ENCODE peak calls at places on chromosome 5, in five cellular contexts. X is brain microvascular endothelial cell, I is WERI-Rb-1, B is neural crest cell, Q is GM23338. D is an unnamed sample.

GRCh38 chr5:14824490-14824889 is 47.1 kb downstream of the ANKH start:
- DNase-seq in X (no peak), I (no peak), B (no peak), Q (no peak), D (no peak)

GRCh38 chr5:160133071-160133917 is 14.0 kb upstream of the PWWP2A start:
- DNase-seq in X (peak), I (no peak), B (peak), Q (peak), D (peak)

GRCh38 chr5:57932761-57933160 is 450.1 kb upstream of the ACTBL2 start:
- DNase-seq in X (no peak), I (no peak), B (no peak), Q (no peak), D (no peak)

GRCh38 chr5:89374144-89374784 is 491.3 kb upstream of the MEF2C start:
- DNase-seq in X (no peak), I (no peak), B (no peak), Q (no peak), D (no peak)

GRCh38 chr5:134247411-134247810 is 21.5 kb upstream of the PPP2CA start:
- DNase-seq in X (peak), I (no peak), B (no peak), Q (no peak), D (no peak)

GRCh38 chr5:72956324-72957140 is 691 bp downstream of the FCHO2 start:
- DNase-seq in X (peak), I (peak), B (peak), Q (peak), D (peak)

GRCh38 chr5:102450313-102450990 is 48.3 kb downstream of the SLCO6A1 start:
- DNase-seq in X (peak), I (no peak), B (no peak), Q (peak), D (no peak)

GRCh38 chr5:115186794-115187193 is 17.1 kb upstream of the TRIM36 start:
- DNase-seq in X (no peak), I (no peak), B (no peak), Q (no peak), D (no peak)

GRCh38 chr5:82821978-82822927 is 254.9 kb downstream of the TMEM167A start:
- DNase-seq in X (peak), I (no peak), B (no peak), Q (no peak), D (no peak)

GRCh38 chr5:126492939-126493338 is 69.7 kb downstream of the GRAMD2B start:
- DNase-seq in X (no peak), I (peak), B (no peak), Q (peak), D (no peak)
- TF ChIP-seq CTCF in X (peak), I (peak), B (peak), Q (peak), D (no peak)

GRCh38 chr5:55902696-55903095 is 51.5 kb downstream of the IL31RA start:
- DNase-seq in X (no peak), I (no peak), B (no peak), Q (no peak), D (no peak)
- TF ChIP-seq CTCF in X (no peak), I (no peak), B (no peak), Q (no peak), D (no peak)

GRCh38 chr5:111685969-111686368 is 71.0 kb downstream of the NREP start:
- DNase-seq in X (no peak), I (peak), B (no peak), Q (peak), D (no peak)
- TF ChIP-seq CTCF in X (peak), I (peak), B (peak), Q (peak), D (no peak)

GRCh38 chr5:81205058-81205457 is 28.1 kb upstream of the CKMT2 start:
- DNase-seq in X (no peak), I (no peak), B (no peak), Q (peak), D (no peak)

GRCh38 chr5:81209386-81209785 is 23.7 kb upstream of the CKMT2 start:
- DNase-seq in X (no peak), I (no peak), B (no peak), Q (no peak), D (no peak)

GRCh38 chr5:81208904-81209303 is 24.2 kb upstream of the CKMT2 start:
- DNase-seq in X (no peak), I (no peak), B (no peak), Q (no peak), D (no peak)

GRCh38 chr5:81204205-81204604 is 28.9 kb upstream of the CKMT2 start:
- DNase-seq in X (no peak), I (no peak), B (no peak), Q (no peak), D (no peak)

GRCh38 chr5:81207009-81207408 is 26.1 kb upstream of the CKMT2 start:
- DNase-seq in X (peak), I (no peak), B (no peak), Q (peak), D (no peak)
- TF ChIP-seq CTCF in X (peak), I (peak), B (peak), Q (peak), D (no peak)

GRCh38 chr5:174750720-174751119 is 26.3 kb downstream of the MSX2 start:
- DNase-seq in X (peak), I (no peak), B (no peak), Q (no peak), D (no peak)

GRCh38 chr5:174759091-174759490 is 34.7 kb downstream of the MSX2 start:
- DNase-seq in X (no peak), I (no peak), B (no peak), Q (no peak), D (no peak)

GRCh38 chr5:174751154-174751990 is 27.0 kb downstream of the MSX2 start:
- DNase-seq in X (no peak), I (no peak), B (peak), Q (peak), D (peak)

GRCh38 chr5:174752121-174752520 is 27.7 kb downstream of the MSX2 start:
- DNase-seq in X (no peak), I (no peak), B (no peak), Q (no peak), D (no peak)

GRCh38 chr5:174755103-174755502 is 30.7 kb downstream of the MSX2 start:
- DNase-seq in X (peak), I (no peak), B (no peak), Q (no peak), D (no peak)
- TF ChIP-seq CTCF in X (no peak), I (no peak), B (peak), Q (peak), D (peak)

GRCh38 chr5:78537821-78538220 is 110.8 kb downstream of the LHFPL2 start:
- DNase-seq in X (peak), I (peak), B (no peak), Q (peak), D (no peak)
- TF ChIP-seq CTCF in X (peak), I (peak), B (peak), Q (peak), D (peak)

DNA sequence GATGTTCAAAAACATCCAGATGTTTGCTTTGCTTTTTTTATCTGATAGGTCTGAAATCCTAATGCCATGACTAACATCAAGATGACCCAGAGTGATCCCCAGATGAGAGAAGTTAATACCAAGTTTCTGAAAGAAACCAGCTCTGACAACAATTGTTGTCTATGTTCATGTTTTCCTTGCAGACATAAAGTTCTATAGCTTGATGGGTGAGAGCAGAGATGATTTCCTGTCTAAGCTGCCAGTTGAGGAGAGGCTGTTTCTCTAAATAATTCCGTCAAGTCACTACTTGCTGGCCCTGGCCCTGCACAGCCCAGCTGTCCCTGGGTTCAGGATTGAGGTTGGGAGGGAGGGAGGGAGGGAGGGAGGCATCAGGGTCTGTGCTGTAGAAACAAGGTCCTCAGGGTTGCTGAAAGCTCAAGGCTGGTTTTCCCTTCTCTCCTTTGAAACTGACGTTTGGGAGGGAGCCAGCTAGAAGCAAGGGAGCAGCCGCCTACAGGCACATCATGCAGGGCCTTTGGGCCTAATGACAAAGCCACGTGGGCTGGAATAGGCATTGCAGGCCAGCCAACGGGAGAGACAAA is 3.9 kb downstream of the SPARC start:
- DNase-seq in X (no peak), I (peak), B (no peak), Q (no peak), D (no peak)
- TF ChIP-seq CTCF in X (peak), I (no peak), B (no peak), Q (no peak), D (no peak)

DNA sequence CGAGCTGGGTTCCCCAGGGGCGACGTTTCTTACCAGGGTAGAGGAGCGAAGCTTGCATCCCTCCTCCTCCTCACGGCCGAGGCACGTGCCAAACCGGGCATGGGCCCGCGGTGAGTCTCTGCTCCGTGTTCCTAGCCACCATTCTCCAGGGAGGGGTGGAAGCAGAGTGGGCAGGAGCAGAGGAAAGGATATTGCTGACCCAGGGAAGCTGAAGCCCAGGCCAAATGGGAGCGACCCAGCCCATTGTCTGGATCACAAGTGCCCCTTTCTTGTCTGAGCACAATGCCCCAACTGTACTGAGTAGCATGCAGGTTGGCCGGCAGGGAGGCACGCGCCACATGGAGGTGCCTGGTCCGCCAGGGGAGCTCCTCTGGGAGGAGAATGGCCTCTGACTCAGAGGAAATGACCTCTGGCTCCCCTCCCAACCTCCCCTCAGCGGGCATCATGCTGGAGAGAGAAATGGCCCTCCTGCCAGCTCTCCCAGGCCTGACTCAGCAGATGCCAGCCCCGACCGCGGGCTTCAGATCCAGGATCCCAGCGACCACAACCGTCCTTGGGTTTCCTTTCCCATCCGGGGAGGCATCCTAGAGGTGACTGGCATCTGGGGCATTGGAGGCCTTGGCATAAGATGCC is 1.1 kb downstream of the PRR7 start:
- DNase-seq in X (no peak), I (no peak), B (peak), Q (peak), D (peak)
- TF ChIP-seq CTCF in X (peak), I (no peak), B (no peak), Q (peak), D (no peak)

GRCh38 chr5:126837907-126838539 is 61.1 kb downstream of the LMNB1 start:
- DNase-seq in X (peak), I (no peak), B (no peak), Q (no peak), D (no peak)
- TF ChIP-seq CTCF in X (peak), I (no peak), B (no peak), Q (peak), D (no peak)

D was measured in nephron progenitor cell.